ENCODE peak calls at places on chromosome 3, in nine cellular contexts. One of them, this sample, is unnamed.

GRCh38 chr3:184230081-184230602 is 757 bp downstream of the VWA5B2 start:
- DNase-seq in activated CD8-positive, alpha-beta memory T cell treated with anti-CD3 and anti-CD28 coated beads, Interleukin-2, amount 50 U/mL, for 4 hours: peak
- DNase-seq in NCI-H1694 treated with DMSO at 0.1 percent for 48 hours: no peak
- DNase-seq in PC-9: no peak
- DNase-seq in NB4: no peak
- DNase-seq in NCI-H226: no peak
- DNase-seq in GM04503: no peak
- DNase-seq in A172: no peak
- DNase-seq in skeletal muscle cell: no peak
- DNase-seq in this sample: no peak

GRCh38 chr3:15064299-15064834 is 748 bp downstream of the MRPS25 start:
- DNase-seq in activated CD8-positive, alpha-beta memory T cell treated with anti-CD3 and anti-CD28 coated beads, Interleukin-2, amount 50 U/mL, for 4 hours: no peak
- DNase-seq in NCI-H1694 treated with DMSO at 0.1 percent for 48 hours: no peak
- DNase-seq in PC-9: no peak
- DNase-seq in NB4: peak
- DNase-seq in NCI-H226: no peak
- DNase-seq in GM04503: no peak
- DNase-seq in A172: no peak
- DNase-seq in skeletal muscle cell: no peak
- DNase-seq in this sample: peak

GRCh38 chr3:31196881-31197364 is 302.5 kb upstream of the GADL1 start:
- DNase-seq in activated CD8-positive, alpha-beta memory T cell treated with anti-CD3 and anti-CD28 coated beads, Interleukin-2, amount 50 U/mL, for 4 hours: no peak
- DNase-seq in NCI-H1694 treated with DMSO at 0.1 percent for 48 hours: peak
- DNase-seq in PC-9: no peak
- DNase-seq in NB4: no peak
- DNase-seq in NCI-H226: peak
- DNase-seq in GM04503: peak
- DNase-seq in A172: peak
- DNase-seq in skeletal muscle cell: peak
- DNase-seq in this sample: no peak

GRCh38 chr3:11431319-11431718 is 159.1 kb downstream of the ATG7 start:
- DNase-seq in activated CD8-positive, alpha-beta memory T cell treated with anti-CD3 and anti-CD28 coated beads, Interleukin-2, amount 50 U/mL, for 4 hours: no peak
- DNase-seq in NCI-H1694 treated with DMSO at 0.1 percent for 48 hours: no peak
- DNase-seq in PC-9: no peak
- DNase-seq in NB4: no peak
- DNase-seq in NCI-H226: no peak
- DNase-seq in GM04503: no peak
- DNase-seq in A172: no peak
- DNase-seq in skeletal muscle cell: no peak
- DNase-seq in this sample: no peak

GRCh38 chr3:52679811-52680210 is 5.9 kb downstream of the PBRM1 start:
- DNase-seq in activated CD8-positive, alpha-beta memory T cell treated with anti-CD3 and anti-CD28 coated beads, Interleukin-2, amount 50 U/mL, for 4 hours: no peak
- DNase-seq in NCI-H1694 treated with DMSO at 0.1 percent for 48 hours: no peak
- DNase-seq in PC-9: no peak
- DNase-seq in NB4: no peak
- DNase-seq in NCI-H226: no peak
- DNase-seq in GM04503: no peak
- DNase-seq in A172: no peak
- DNase-seq in skeletal muscle cell: no peak
- DNase-seq in this sample: no peak

GRCh38 chr3:31754575-31755278 is 222.0 kb downstream of the STT3B start:
- DNase-seq in activated CD8-positive, alpha-beta memory T cell treated with anti-CD3 and anti-CD28 coated beads, Interleukin-2, amount 50 U/mL, for 4 hours: no peak
- DNase-seq in NCI-H1694 treated with DMSO at 0.1 percent for 48 hours: no peak
- DNase-seq in PC-9: peak
- DNase-seq in NB4: no peak
- DNase-seq in NCI-H226: no peak
- DNase-seq in GM04503: no peak
- DNase-seq in A172: no peak
- DNase-seq in skeletal muscle cell: no peak
- DNase-seq in this sample: no peak

GRCh38 chr3:62134061-62134496 is 239.3 kb downstream of the FEZF2 start:
- DNase-seq in activated CD8-positive, alpha-beta memory T cell treated with anti-CD3 and anti-CD28 coated beads, Interleukin-2, amount 50 U/mL, for 4 hours: no peak
- DNase-seq in NCI-H1694 treated with DMSO at 0.1 percent for 48 hours: no peak
- DNase-seq in PC-9: peak
- DNase-seq in NB4: no peak
- DNase-seq in NCI-H226: peak
- DNase-seq in GM04503: no peak
- DNase-seq in A172: peak
- DNase-seq in skeletal muscle cell: peak
- DNase-seq in this sample: no peak

GRCh38 chr3:127760361-127760760 is 62.0 kb downstream of the MGLL start:
- DNase-seq in activated CD8-positive, alpha-beta memory T cell treated with anti-CD3 and anti-CD28 coated beads, Interleukin-2, amount 50 U/mL, for 4 hours: no peak
- DNase-seq in NCI-H1694 treated with DMSO at 0.1 percent for 48 hours: peak
- DNase-seq in PC-9: no peak
- DNase-seq in NB4: no peak
- DNase-seq in NCI-H226: no peak
- DNase-seq in GM04503: no peak
- DNase-seq in A172: no peak
- DNase-seq in skeletal muscle cell: no peak
- DNase-seq in this sample: no peak

GRCh38 chr3:134369231-134369741 is 5.0 kb downstream of the AMOTL2 start:
- DNase-seq in activated CD8-positive, alpha-beta memory T cell treated with anti-CD3 and anti-CD28 coated beads, Interleukin-2, amount 50 U/mL, for 4 hours: no peak
- DNase-seq in NCI-H1694 treated with DMSO at 0.1 percent for 48 hours: no peak
- DNase-seq in PC-9: no peak
- DNase-seq in NB4: no peak
- DNase-seq in NCI-H226: no peak
- DNase-seq in GM04503: no peak
- DNase-seq in A172: peak
- DNase-seq in skeletal muscle cell: no peak
- DNase-seq in this sample: no peak